ENCODE peak calls at places on chromosomes 5 and 9, in five cellular contexts. R, W, B, V and L are unnamed samples. For H3K4me1, the result is how much of the 10 kb centered on the place peaks cover.

GRCh38 chr5:132190161-132190817 is 37.4 kb downstream of the P4HA2 start:
- DNase-seq in R (peak), W (peak), B (no peak), V (peak), L (peak)

GRCh38 chr5:177984565-177985166 is 11.4 kb downstream of the PROP1 start:
- DNase-seq in R (no peak), W (no peak), B (no peak), V (no peak), L (no peak)

GRCh38 chr9:13755551-13755950 is 476.1 kb upstream of the MPDZ start:
- DNase-seq in R (no peak), W (no peak), B (no peak), V (no peak), L (no peak)

GRCh38 chr5:71757590-71758543 is 38.8 kb downstream of the CARTPT start:
- DNase-seq in R (peak), W (peak), B (no peak), V (peak), L (peak)

GRCh38 chr5:177310332-177310731 is 1.4 kb downstream of the MXD3 start:
- DNase-seq in R (no peak), W (no peak), B (no peak), V (no peak), L (no peak)

GRCh38 chr9:123225374-123225813 is 43.0 kb downstream of the STRBP start:
- DNase-seq in R (peak), W (peak), B (no peak), V (peak), L (no peak)

GRCh38 chr5:141513021-141513626 is 24.2 kb downstream of the PCDHGC5 start:
- DNase-seq in R (peak), W (peak), B (no peak), V (peak), L (peak)

GRCh38 chr5:135472141-135472540 is 20.0 kb upstream of the TIFAB start:
- DNase-seq in R (no peak), W (no peak), B (no peak), V (no peak), L (no peak)

GRCh38 chr5:565782-566445 is 41.7 kb upstream of the SLC9A3 start:
- DNase-seq in R (no peak), W (no peak), B (no peak), V (peak), L (peak)

GRCh38 chr9:6549106-6549505 is 96.4 kb downstream of the GLDC start:
- DNase-seq in R (no peak), W (no peak), B (no peak), V (no peak), L (no peak)

GRCh38 chr5:7398596-7399260 is 2.8 kb downstream of the ADCY2 start:
- DNase-seq in R (no peak), W (no peak), B (no peak), V (peak), L (no peak)

GRCh38 chr5:6508931-6509330 is 60.3 kb downstream of the UBE2QL1 start:
- DNase-seq in R (no peak), W (no peak), B (no peak), V (no peak), L (no peak)

GRCh38 chr5:37850128-37850865 is 10.5 kb upstream of the GDNF start:
- DNase-seq in R (no peak), W (no peak), B (no peak), V (no peak), L (no peak)

GRCh38 chr5:65062684-65063083 is 294.0 kb downstream of the CWC27 start:
- DNase-seq in R (no peak), W (no peak), B (no peak), V (no peak), L (peak)

GRCh38 chr5:175724314-175724713 is 66.4 kb downstream of the HRH2 start:
- DNase-seq in R (no peak), W (no peak), B (no peak), V (peak), L (no peak)

GRCh38 chr5:24621809-24622208 is 23.0 kb downstream of the CDH10 start:
- DNase-seq in R (no peak), W (peak), B (no peak), V (no peak), L (peak)

GRCh38 chr5:181114844-181115778 is 15.9 kb downstream of the OR2V1 start:
- DNase-seq in R (no peak), W (no peak), B (no peak), V (peak), L (no peak)

GRCh38 chr5:8340739-8341344 is 471.9 kb downstream of the MTRR start:
- DNase-seq in R (no peak), W (peak), B (no peak), V (no peak), L (peak)

DNA sequence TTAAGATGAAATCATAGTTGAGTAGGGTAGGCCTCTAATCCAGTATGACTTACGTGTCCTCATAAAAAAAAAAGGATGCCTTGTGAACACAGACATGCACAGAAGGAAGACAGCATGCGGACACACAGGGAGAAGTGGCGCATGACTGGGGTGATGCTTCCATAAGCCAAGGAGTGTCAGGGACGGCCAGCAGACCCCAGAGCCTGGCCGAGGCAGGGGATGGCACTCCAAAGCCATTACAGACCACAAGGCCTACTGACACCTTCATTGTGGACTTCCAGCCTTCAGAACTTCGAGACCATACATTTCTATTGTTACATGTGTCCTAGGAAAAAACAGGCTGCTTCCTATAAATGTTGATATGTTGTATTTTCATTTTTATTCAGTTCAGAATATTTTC is 19.9 kb downstream of the EHMT1 start:
- DNase-seq in R (no peak), W (no peak), B (no peak), V (no peak), L (no peak)
- H3K27ac ChIP-seq in R (no peak), W (no peak), B (no peak), V (no peak), L (no peak)

GRCh38 chr5:73367650-73368049 is 80.9 kb downstream of the FOXD1 start:
- DNase-seq in R (no peak), W (no peak), B (no peak), V (no peak), L (no peak)

GRCh38 chr5:73363911-73364730 is 84.5 kb downstream of the FOXD1 start:
- DNase-seq in R (no peak), W (no peak), B (no peak), V (no peak), L (no peak)

GRCh38 chr5:73365301-73365853 is 83.2 kb downstream of the FOXD1 start:
- DNase-seq in R (no peak), W (no peak), B (no peak), V (no peak), L (no peak)

GRCh38 chr5:73369283-73369682 is 79.3 kb downstream of the FOXD1 start:
- DNase-seq in R (no peak), W (no peak), B (no peak), V (no peak), L (no peak)

GRCh38 chr5:73365990-73366667 is 82.4 kb downstream of the FOXD1 start:
- DNase-seq in R (no peak), W (no peak), B (no peak), V (no peak), L (no peak)
- H3K4me1 ChIP-seq in R (under half), W (under half), B (under half), V (under half), L (under half)

DNA sequence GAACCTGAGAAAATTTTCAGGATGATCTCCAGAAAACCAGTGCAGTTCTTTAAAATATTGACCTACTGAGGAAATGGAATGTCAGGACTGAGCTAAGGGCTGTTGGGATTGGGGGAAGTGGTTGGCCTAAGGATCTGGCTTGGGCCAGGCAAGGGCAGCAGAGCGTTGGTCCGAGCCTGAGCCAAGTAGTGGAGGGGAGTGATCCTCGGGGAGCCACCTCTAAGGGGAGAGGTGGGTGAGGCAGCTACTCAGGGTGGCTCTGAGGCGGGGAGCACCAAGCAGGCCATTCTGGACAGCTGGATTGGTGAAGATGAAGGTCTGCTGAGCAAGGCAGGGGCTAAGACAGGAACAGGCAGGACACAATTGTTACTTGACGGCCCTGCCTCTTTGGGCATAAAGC is 11.5 kb downstream of the CAMK4 start:
- DNase-seq in R (no peak), W (no peak), B (no peak), V (no peak), L (no peak)
- H3K4me3 ChIP-seq in R (no peak), W (no peak), B (no peak), V (no peak), L (no peak)

DNA sequence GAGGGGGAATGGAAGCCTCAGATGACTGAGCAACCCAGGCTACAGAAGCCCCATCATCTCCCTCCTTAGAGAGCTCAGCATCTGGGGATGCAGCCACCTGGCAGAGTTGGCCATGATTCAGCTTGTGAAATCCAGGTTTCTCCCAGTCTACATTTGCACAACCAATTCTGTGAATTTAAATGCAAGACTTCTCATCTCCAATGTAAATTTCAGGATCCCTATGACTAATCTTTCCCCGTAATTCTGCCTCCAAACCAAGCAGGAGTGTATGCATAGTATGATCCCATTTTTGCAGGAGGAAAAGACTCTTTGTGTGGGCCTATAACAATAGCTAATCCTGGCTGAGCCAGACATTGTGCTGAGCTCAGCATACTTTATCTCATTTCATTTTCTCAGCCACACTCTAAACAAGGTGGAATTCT is 59.6 kb upstream of the IL17B start:
- DNase-seq in R (no peak), W (no peak), B (no peak), V (no peak), L (no peak)
- H3K27ac ChIP-seq in R (peak), W (no peak), B (no peak), V (no peak), L (no peak)

GRCh38 chr5:150363185-150363584 is 5.7 kb downstream of the TCOF1 start:
- DNase-seq in R (no peak), W (no peak), B (no peak), V (no peak), L (no peak)
- H3K4me1 ChIP-seq in R (under half), W (under half), B (under half), V (under half), L (under half)

DNA sequence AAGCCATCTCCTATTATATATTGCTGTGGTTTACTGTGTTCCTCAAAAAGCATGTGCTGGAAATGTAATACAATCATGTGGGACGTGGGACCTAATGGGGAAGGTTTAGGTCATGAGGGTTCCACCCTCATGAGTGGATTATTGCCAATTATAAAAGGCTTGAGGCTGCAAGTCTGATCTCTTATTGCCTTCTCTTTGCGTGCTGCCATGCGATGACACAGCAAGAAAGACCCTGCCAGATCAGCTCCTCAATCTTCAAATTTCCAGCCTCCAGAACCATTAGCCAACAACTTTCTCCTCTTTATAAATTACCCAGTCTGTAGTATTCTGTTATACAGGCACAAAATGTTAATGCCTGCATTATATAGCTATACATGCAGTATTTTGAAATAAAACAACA is 45.4 kb downstream of the MARCHF11 start:
- DNase-seq in R (no peak), W (no peak), B (no peak), V (no peak), L (no peak)
- H3K4me3 ChIP-seq in R (no peak), W (no peak), B (no peak), V (no peak), L (no peak)

DNA sequence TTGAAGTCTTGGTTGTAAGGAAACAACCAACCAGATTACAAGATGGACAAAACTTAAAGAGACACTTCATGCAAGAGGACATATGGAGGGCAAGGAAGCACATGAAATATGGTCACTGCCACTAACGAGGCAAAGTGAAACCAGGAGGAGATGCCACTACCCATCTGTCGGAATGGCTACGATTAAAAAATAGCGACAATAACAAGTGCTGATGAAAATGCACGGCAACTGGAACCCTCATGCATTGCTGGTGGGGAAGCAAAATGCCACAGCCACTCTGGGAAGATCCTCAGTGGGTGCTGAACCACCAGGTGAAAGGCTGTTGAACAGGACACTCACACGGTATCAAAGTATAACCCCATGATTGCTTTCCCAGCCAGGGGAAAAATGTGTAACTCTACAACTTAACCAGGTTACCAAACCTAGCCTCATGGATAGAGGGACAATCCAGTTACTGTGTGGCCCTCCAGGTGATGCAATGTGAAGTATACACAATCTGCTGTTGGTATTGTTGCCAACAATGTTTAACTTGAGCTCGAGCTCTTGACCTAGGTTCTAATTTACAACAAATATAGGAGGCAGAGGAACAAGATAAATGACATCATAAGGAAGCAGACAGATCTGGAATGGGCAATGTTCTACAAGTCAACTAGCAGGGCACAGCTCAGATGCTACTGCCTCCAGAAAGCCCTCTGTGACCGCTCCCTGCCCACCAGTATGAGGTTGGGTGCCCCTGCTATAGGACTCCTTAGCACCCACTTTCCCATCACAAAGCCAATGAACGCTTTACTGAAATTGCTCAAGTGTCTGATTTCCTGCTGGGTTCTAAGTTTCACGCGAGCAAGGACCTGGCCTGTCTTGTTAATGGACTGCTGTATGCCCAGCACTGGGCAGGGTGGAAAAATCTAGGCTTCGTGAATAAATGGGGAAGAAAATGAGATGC is 25.8 kb downstream of the SH3PXD2B start:
- DNase-seq in R (no peak), W (no peak), B (no peak), V (no peak), L (no peak)
- H3K27ac ChIP-seq in R (peak), W (peak), B (peak), V (no peak), L (peak)

GRCh38 chr5:151086905-151087360 is 6.1 kb upstream of the TNIP1 start:
- DNase-seq in R (no peak), W (no peak), B (no peak), V (no peak), L (no peak)
- H3K4me1 ChIP-seq in R (under half), W (under half), B (under half), V (under half), L (under half)